ENCODE peak calls at places on chromosomes 6 and 20, in nine cellular contexts. M is psoas muscle, Q is foreskin keratinocyte, P is pancreas, Z is Peyer's patch, S is endothelial cell, A is astrocyte, G is colonic mucosa, J is heart right ventricle. H is an unnamed sample.

GRCh38 chr6:143429970-143430369 is 20.5 kb downstream of the ADAT2 start:
- DNase-seq in A (no peak), M (no peak), Q (no peak), G (no peak), P (no peak), J (no peak), Z (no peak), S (no peak), H (no peak)

GRCh38 chr6:121873595-121873994 is 438.1 kb downstream of the GJA1 start:
- DNase-seq in M (no peak), P (no peak), A (no peak), J (no peak), S (no peak), Z (no peak), Q (no peak), G (no peak), H (no peak)

GRCh38 chr20:54643761-54644160 is 168.4 kb downstream of the DOK5 start:
- DNase-seq in A (peak), P (no peak), G (no peak), J (peak), M (no peak), Z (no peak), Q (peak), S (no peak), H (no peak)

GRCh38 chr6:152471459-152472070 is 165.6 kb downstream of the SYNE1 start:
- DNase-seq in Z (no peak), Q (no peak), P (no peak), A (no peak), S (no peak), M (no peak), J (no peak), G (no peak), H (no peak)

GRCh38 chr6:168737481-168737880 is 296.5 kb downstream of the SMOC2 start:
- DNase-seq in A (no peak), M (no peak), P (no peak), Z (no peak), G (no peak), Q (no peak), S (no peak), J (no peak), H (no peak)

GRCh38 chr6:52728394-52728793 is 34.9 kb downstream of the GSTA2 start:
- DNase-seq in M (no peak), P (no peak), Q (no peak), Z (no peak), S (no peak), A (peak), J (no peak), G (no peak), H (no peak)

GRCh38 chr20:34883809-34884208 is 7.4 kb downstream of the ACSS2 start:
- DNase-seq in G (no peak), J (no peak), M (no peak), S (no peak), Q (no peak), Z (no peak), P (no peak), A (no peak), H (no peak)

GRCh38 chr6:166498228-166498627 is 88.2 kb downstream of the RAMACL start:
- DNase-seq in S (no peak), Q (no peak), G (no peak), J (no peak), P (no peak), A (no peak), M (no peak), Z (peak), H (no peak)

GRCh38 chr20:13220194-13220856 is 749 bp upstream of the ISM1 start:
- DNase-seq in P (peak), M (peak), S (peak), G (no peak), J (peak), Q (no peak), Z (peak), A (peak), H (peak)

GRCh38 chr6:132418566-132418965 is 17.3 kb upstream of the MOXD1 start:
- DNase-seq in J (no peak), P (no peak), Q (no peak), Z (no peak), G (no peak), M (no peak), A (no peak), S (no peak), H (no peak)

GRCh38 chr6:41605649-41606048 is 32.6 kb upstream of the MDFI start:
- DNase-seq in S (no peak), J (no peak), G (no peak), A (no peak), Z (no peak), P (no peak), Q (no peak), M (no peak), H (no peak)

GRCh38 chr20:59785986-59786753 is 147.3 kb downstream of the SYCP2 start:
- DNase-seq in P (no peak), Q (no peak), G (no peak), J (no peak), Z (no peak), A (no peak), S (no peak), M (no peak), H (no peak)

GRCh38 chr6:37314117-37314802 is 39.5 kb upstream of the RNF8 start:
- DNase-seq in M (no peak), G (no peak), J (no peak), S (no peak), Q (no peak), P (no peak), Z (no peak), A (no peak), H (no peak)

GRCh38 chr6:169019727-169020491 is 233.7 kb downstream of the THBS2 start:
- DNase-seq in G (no peak), Q (no peak), A (no peak), M (no peak), P (no peak), Z (no peak), S (no peak), J (no peak), H (no peak)

GRCh38 chr6:93369586-93370134 is 49.7 kb downstream of the EPHA7 start:
- DNase-seq in Q (no peak), P (no peak), Z (no peak), A (no peak), J (no peak), M (no peak), S (no peak), G (no peak), H (no peak)

GRCh38 chr6:9138856-9139426 is 703.6 kb upstream of the SLC35B3 start:
- DNase-seq in Z (no peak), Q (no peak), G (no peak), A (peak), M (no peak), S (no peak), P (no peak), J (no peak), H (no peak)

GRCh38 chr6:159645659-159646058 is 47.4 kb downstream of the SOD2 start:
- DNase-seq in P (no peak), Z (no peak), S (no peak), M (no peak), A (no peak), J (no peak), Q (no peak), G (no peak), H (no peak)

GRCh38 chr20:4136078-4136966 is 121.0 kb upstream of the RNF24 start:
- DNase-seq in M (no peak), A (no peak), G (no peak), S (no peak), P (no peak), J (no peak), Z (no peak), Q (no peak), H (no peak)

GRCh38 chr6:28488916-28489365 is 26.7 kb downstream of the GPX6 start:
- DNase-seq in M (no peak), G (peak), S (peak), J (no peak), P (no peak), Q (peak), Z (no peak), A (peak), H (peak)

GRCh38 chr6:163414367-163415175 is at the start of gene QKI:
- DNase-seq in Z (peak), Q (no peak), J (peak), P (peak), A (peak), M (peak), S (peak), G (peak), H (peak)

GRCh38 chr6:138526822-138527235 is 27.5 kb upstream of the NHSL1 start:
- DNase-seq in P (no peak), Z (no peak), Q (no peak), G (no peak), S (no peak), A (no peak), M (no peak), J (no peak), H (peak)

GRCh38 chr6:27836783-27837635 is 75.2 kb downstream of the OR2B2 start:
- DNase-seq in S (peak), Q (peak), P (no peak), J (no peak), M (peak), Z (peak), A (peak), G (peak), H (peak)

GRCh38 chr6:35146453-35146852 is 5.3 kb upstream of the TCP11 start:
- DNase-seq in M (no peak), A (no peak), Z (no peak), P (peak), S (peak), G (peak), Q (no peak), J (peak), H (peak)

GRCh38 chr6:155389130-155389529 is 66.5 kb downstream of the NOX3 start:
- DNase-seq in Q (no peak), S (no peak), J (no peak), G (no peak), M (no peak), A (peak), P (no peak), Z (no peak), H (no peak)

GRCh38 chr6:134589512-134589911 is 271.6 kb upstream of the SGK1 start:
- DNase-seq in G (no peak), S (no peak), M (no peak), Q (peak), P (no peak), Z (no peak), A (peak), J (no peak), H (no peak)

GRCh38 chr6:70375882-70376281 is 37.4 kb upstream of the FAM135A start:
- DNase-seq in A (no peak), J (no peak), Q (no peak), Z (no peak), S (no peak), G (no peak), M (no peak), P (no peak), H (no peak)
- TF ChIP-seq CTCF in A (peak), J (no peak), Q (peak), Z (no peak), S (peak), G (no peak), M (no peak), P (no peak), H (peak)

GRCh38 chr6:124854338-124854922 is 107.8 kb upstream of the RNF217 start:
- DNase-seq in P (no peak), S (no peak), Q (no peak), M (no peak), A (no peak), G (no peak), Z (no peak), J (no peak), H (no peak)
- TF ChIP-seq CTCF in P (no peak), S (peak), Q (peak), M (peak), A (peak), G (no peak), Z (no peak), J (no peak), H (peak)

DNA sequence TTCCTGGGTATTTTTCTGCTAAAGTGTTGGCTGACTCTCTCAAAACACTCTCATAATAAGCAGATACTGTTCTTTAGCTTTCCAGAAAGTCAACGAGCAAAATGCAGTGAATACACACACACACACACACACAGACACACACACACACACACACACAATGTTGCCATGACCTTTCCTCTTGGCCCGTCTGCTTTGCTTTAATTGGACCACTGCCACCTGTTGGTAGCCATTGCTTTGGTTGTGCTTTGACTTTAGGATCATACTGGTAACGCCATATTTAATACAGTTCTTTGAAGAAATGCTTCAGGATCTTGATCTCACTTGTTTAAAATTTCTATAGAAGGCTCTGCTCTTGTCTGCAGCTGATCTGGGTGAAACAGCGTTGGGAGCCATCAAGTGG is 4.4 kb downstream of the FIG4 start:
- DNase-seq in A (no peak), J (no peak), S (peak), P (no peak), M (no peak), Q (no peak), G (no peak), Z (no peak), H (no peak)
- TF ChIP-seq CTCF in A (no peak), J (no peak), S (no peak), P (no peak), M (no peak), Q (peak), G (no peak), Z (no peak), H (peak)

DNA sequence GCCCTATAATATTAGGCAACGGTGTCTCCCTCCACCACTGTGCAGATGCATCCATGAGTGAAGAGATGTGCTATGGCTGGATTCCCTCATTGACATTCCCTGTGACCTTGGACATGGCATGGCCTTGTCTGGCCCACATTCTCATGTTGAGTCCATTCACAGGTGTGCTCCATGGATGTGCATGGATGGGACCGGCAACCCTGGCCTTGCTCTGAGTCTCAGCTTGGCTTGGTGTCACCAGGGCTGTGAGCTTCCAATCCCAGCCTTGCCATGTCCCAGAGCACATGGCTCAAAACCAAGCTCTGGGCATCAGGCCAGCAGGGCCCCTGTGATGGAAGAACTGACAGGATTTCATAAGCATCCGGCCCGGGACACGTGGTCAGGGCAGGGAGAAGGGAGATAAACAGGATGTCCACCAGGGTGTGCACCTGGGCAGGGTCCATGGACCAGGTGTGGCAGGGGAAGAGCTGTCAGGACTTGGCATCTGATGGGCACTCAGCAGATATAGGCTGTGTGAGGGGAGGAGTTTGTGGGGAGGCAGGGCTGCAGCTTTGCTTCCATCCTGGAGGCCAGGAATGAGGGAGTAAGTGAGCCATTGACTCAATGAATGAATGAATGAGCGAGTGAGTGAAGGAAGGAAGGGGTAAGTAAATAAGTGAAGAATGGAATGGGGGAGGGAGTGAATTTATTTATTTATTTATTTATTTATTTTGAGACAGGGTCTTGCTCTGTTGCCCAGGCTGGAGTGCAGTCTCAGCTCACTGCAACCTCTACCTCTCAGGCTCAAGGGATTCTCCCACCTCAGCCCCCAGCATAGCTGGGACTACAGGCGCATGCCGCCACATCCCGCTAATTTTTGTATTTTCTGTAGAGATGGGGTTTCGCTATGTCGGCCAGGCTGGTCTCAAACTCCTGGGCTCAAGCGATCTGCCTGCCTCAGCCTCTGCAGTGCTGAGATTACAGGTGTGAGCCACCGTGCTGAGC is 15.7 kb downstream of the NRSN2 start:
- DNase-seq in G (peak), P (peak), Z (peak), A (no peak), M (peak), Q (peak), S (no peak), J (peak), H (no peak)
- TF ChIP-seq CTCF in G (peak), P (peak), Z (peak), A (no peak), M (peak), Q (peak), S (no peak), J (peak), H (no peak)